ENCODE peak calls at places on chromosomes 7 and 10, in four cellular contexts. One of them, this sample, is unnamed.

GRCh38 chr7:153413540-153414287 is 638.5 kb upstream of the DPP6 start:
- DNase-seq in A549: no peak
- DNase-seq in fibroblast of lung: no peak
- DNase-seq in hepatocyte: no peak
- DNase-seq in this sample: no peak

GRCh38 chr7:158824028-158824427 is 5.3 kb downstream of the ESYT2 start:
- DNase-seq in hepatocyte: no peak
- DNase-seq in fibroblast of lung: no peak
- DNase-seq in A549: no peak
- DNase-seq in this sample: no peak

GRCh38 chr10:14801693-14802092 is 27.0 kb upstream of the FAM107B start:
- DNase-seq in fibroblast of lung: no peak
- DNase-seq in A549: peak; percentile 23
- DNase-seq in hepatocyte: no peak
- DNase-seq in this sample: no peak

GRCh38 chr7:26451997-26452396 is 160.3 kb downstream of the SNX10 start:
- DNase-seq in fibroblast of lung: no peak
- DNase-seq in A549: no peak
- DNase-seq in hepatocyte: no peak
- DNase-seq in this sample: no peak

GRCh38 chr10:124243702-124244121 is 150.3 kb upstream of the CHST15 start:
- DNase-seq in hepatocyte: no peak
- DNase-seq in A549: no peak
- DNase-seq in fibroblast of lung: no peak
- DNase-seq in this sample: no peak

GRCh38 chr7:107471292-107472070 is 1.6 kb downstream of the GPR22 start:
- DNase-seq in hepatocyte: no peak
- DNase-seq in fibroblast of lung: peak; percentile 7
- DNase-seq in A549: no peak
- DNase-seq in this sample: no peak

GRCh38 chr7:85165263-85165662 is 21.6 kb downstream of the SEMA3D start:
- DNase-seq in hepatocyte: peak; percentile 16
- DNase-seq in A549: no peak
- DNase-seq in fibroblast of lung: no peak
- DNase-seq in this sample: no peak

GRCh38 chr10:113651021-113651420 is 12.8 kb downstream of the NRAP start:
- DNase-seq in fibroblast of lung: no peak
- DNase-seq in hepatocyte: no peak
- DNase-seq in A549: no peak
- DNase-seq in this sample: no peak

GRCh38 chr7:96723622-96724021 is 14.0 kb upstream of the SEM1 start:
- DNase-seq in hepatocyte: no peak
- DNase-seq in fibroblast of lung: no peak
- DNase-seq in A549: no peak
- DNase-seq in this sample: no peak

GRCh38 chr7:95473276-95473985 is 12.3 kb upstream of the ASB4 start:
- DNase-seq in A549: no peak
- DNase-seq in fibroblast of lung: no peak
- DNase-seq in hepatocyte: no peak
- DNase-seq in this sample: peak; percentile 67

GRCh38 chr10:55495555-55495954 is 694.5 kb upstream of the PCDH15 start:
- DNase-seq in hepatocyte: no peak
- DNase-seq in A549: no peak
- DNase-seq in fibroblast of lung: no peak
- DNase-seq in this sample: no peak

GRCh38 chr10:7773845-7774801 is 13.7 kb downstream of the KIN start:
- DNase-seq in A549: no peak
- DNase-seq in fibroblast of lung: no peak
- DNase-seq in hepatocyte: no peak
- DNase-seq in this sample: no peak

GRCh38 chr7:41501466-41501865 is 201.4 kb downstream of the INHBA start:
- DNase-seq in A549: no peak
- DNase-seq in fibroblast of lung: no peak
- DNase-seq in hepatocyte: no peak
- DNase-seq in this sample: no peak

GRCh38 chr10:130921461-130921860 is 390.1 kb downstream of the TCERG1L start:
- DNase-seq in fibroblast of lung: no peak
- DNase-seq in A549: no peak
- DNase-seq in hepatocyte: no peak
- DNase-seq in this sample: no peak

GRCh38 chr7:2978403-2978802 is 65.3 kb downstream of the CARD11 start:
- DNase-seq in A549: no peak
- DNase-seq in hepatocyte: peak; percentile 47
- DNase-seq in fibroblast of lung: no peak
- DNase-seq in this sample: no peak

DNA sequence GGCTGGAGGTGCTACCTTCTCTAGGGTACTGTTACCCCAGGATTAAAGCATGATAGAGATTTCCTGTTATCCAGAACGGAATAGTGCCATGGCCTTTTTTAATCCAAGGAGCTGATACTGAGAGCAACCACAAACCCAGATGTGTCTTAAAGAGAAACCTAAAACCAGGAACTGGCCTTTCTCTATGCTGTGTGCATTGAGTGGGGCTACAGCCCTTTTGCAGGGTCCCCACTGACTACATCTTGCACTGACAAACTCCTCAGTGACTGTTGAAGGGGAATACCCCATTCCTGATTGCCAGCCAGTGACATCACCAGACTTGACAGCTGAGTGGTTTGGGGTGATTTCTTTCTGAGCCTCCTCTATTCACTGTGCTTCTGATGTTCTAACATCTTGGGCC is 81.9 kb upstream of the CAPZA2 start:
- DNase-seq in hepatocyte: no peak
- DNase-seq in fibroblast of lung: no peak
- DNase-seq in A549: no peak
- DNase-seq in this sample: no peak
- H3K27ac ChIP-seq in hepatocyte: peak overlapping the region; percentile 73
- H3K27ac ChIP-seq in fibroblast of lung: no peak overlapping the region
- H3K27ac ChIP-seq in A549: no peak overlapping the region
- H3K27ac ChIP-seq in this sample: no peak overlapping the region

GRCh38 chr10:132240581-132240980 is 53.8 kb downstream of the DPYSL4 start:
- DNase-seq in A549: no peak
- DNase-seq in hepatocyte: no peak
- DNase-seq in fibroblast of lung: no peak
- DNase-seq in this sample: no peak

GRCh38 chr10:132243141-132243540 is 56.4 kb downstream of the DPYSL4 start:
- DNase-seq in fibroblast of lung: no peak
- DNase-seq in A549: no peak
- DNase-seq in hepatocyte: no peak
- DNase-seq in this sample: no peak

GRCh38 chr10:132241496-132241895 is 54.7 kb downstream of the DPYSL4 start:
- DNase-seq in fibroblast of lung: no peak
- DNase-seq in hepatocyte: no peak
- DNase-seq in A549: no peak
- DNase-seq in this sample: no peak

GRCh38 chr10:132243646-132244045 is 56.9 kb downstream of the DPYSL4 start:
- DNase-seq in A549: no peak
- DNase-seq in hepatocyte: no peak
- DNase-seq in fibroblast of lung: no peak
- DNase-seq in this sample: no peak

DNA sequence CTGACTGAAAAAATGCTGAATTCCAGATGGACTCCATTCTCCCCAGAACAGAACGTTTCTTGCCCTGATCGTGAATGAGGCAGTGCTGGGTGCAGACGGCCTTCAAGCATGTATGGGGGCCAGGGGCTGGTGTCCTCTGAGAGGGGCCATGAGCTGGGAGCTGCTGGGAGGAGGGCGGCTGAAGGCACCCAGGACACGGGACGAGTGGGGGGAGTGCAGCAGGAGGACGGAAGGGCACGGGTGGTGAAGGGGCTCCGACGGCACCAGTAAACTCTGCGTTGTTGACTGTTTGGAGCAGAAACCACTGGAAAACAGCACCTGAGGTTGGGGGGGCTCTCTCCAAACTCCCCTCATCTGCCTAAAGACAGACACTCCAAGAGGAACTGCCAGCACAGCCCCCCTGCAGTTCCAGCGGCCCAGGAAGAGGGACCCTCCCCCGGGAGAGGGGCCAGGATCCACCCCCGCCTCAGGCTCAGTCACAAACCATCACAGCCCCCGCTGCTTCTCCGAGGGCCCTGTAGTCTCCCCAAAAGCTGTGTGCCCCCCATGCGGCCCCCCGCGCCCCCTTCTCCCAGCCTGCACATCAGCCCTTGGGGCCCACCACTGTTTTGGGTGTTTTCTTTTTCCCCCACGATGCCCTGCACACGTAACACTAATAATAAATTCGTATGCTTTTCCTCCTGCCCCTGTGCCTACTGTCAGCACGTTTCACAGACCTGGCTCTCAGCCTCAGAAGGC is 55.5 kb downstream of the DPYSL4 start:
- DNase-seq in hepatocyte: no peak
- DNase-seq in fibroblast of lung: no peak
- DNase-seq in A549: no peak
- DNase-seq in this sample: no peak
- H3K4me2 ChIP-seq in hepatocyte: no peak overlapping the region
- H3K4me2 ChIP-seq in fibroblast of lung: no peak overlapping the region
- H3K4me2 ChIP-seq in A549: no peak overlapping the region
- H3K4me2 ChIP-seq in this sample: no peak overlapping the region

DNA sequence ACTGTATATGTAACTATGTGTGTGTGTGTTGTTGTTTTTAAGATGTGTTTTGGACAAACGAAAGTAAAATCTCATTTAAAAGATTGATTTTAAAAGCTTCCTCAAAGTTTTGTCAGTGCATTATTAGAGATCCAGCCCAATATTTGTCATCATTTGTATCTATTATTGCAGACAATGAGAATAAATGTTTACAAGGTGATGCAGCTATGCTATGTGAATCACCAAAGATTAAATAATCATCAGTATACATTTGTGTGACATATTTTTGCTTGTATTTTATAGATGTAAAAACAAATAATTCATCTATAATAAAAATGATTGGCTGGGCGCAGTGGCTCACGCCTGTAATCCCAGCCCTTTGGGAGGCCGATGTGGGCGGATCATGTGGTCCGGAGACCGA is 35.3 kb upstream of the RTKN2 start:
- DNase-seq in fibroblast of lung: no peak
- DNase-seq in A549: no peak
- DNase-seq in hepatocyte: no peak
- DNase-seq in this sample: no peak
- H3K27ac ChIP-seq in fibroblast of lung: no peak overlapping the region
- H3K27ac ChIP-seq in A549: no peak overlapping the region
- H3K27ac ChIP-seq in hepatocyte: no peak overlapping the region
- H3K27ac ChIP-seq in this sample: no peak overlapping the region

GRCh38 chr10:11017575-11018425 is at the start of gene CELF2:
- DNase-seq in A549: no peak
- DNase-seq in fibroblast of lung: no peak
- DNase-seq in hepatocyte: peak; percentile 86
- DNase-seq in this sample: peak; percentile 65
- H3K4me2 ChIP-seq in A549: peak within 1 kb of the TSS; percentile 98
- H3K4me2 ChIP-seq in fibroblast of lung: peak within 1 kb of the TSS; percentile 85
- H3K4me2 ChIP-seq in hepatocyte: peak within 1 kb of the TSS; percentile 93
- H3K4me2 ChIP-seq in this sample: peak within 1 kb of the TSS; percentile 75